ENCODE peak calls at places on chromosomes 11 and 22, in seven cellular contexts. T, I, B, E, P, K and R are unnamed samples.

GRCh38 chr11:68053117-68053516 is 14.3 kb downstream of the TCIRG1 start:
- DNase-seq in T (no peak), I (no peak), P (no peak), K (no peak), B (no peak), E (no peak), R (no peak)

GRCh38 chr11:48043111-48043997 is 63.0 kb downstream of the PTPRJ start:
- DNase-seq in I (no peak), P (no peak), E (no peak), T (no peak), B (no peak), K (no peak), R (no peak)

GRCh38 chr11:134645576-134645975 is 233.5 kb upstream of the B3GAT1 start:
- DNase-seq in I (no peak), K (no peak), B (no peak), T (no peak), E (no peak), P (no peak), R (no peak)

GRCh38 chr11:127843483-127844396 is 743.6 kb downstream of the ETS1 start:
- DNase-seq in T (peak), I (peak), B (peak), P (peak), K (peak), E (peak), R (peak)

GRCh38 chr22:43060213-43060612 is 29.0 kb downstream of the TTLL1 start:
- DNase-seq in I (no peak), T (peak), K (peak), P (peak), E (no peak), B (no peak), R (peak)

GRCh38 chr11:47257518-47258316 is at the start of gene NR1H3:
- DNase-seq in B (peak), T (peak), E (peak), I (peak), K (peak), P (peak), R (peak)

GRCh38 chr22:36022162-36022561 is 6.5 kb downstream of the RBFOX2 start:
- DNase-seq in T (no peak), P (no peak), I (no peak), B (no peak), E (no peak), K (no peak), R (no peak)

GRCh38 chr11:44568706-44569473 is 3.4 kb downstream of the CD82 start:
- DNase-seq in B (peak), T (peak), E (peak), P (peak), K (peak), I (peak), R (peak)

GRCh38 chr22:20111045-20111688 is 4.7 kb upstream of the RANBP1 start:
- DNase-seq in T (no peak), E (no peak), K (no peak), I (no peak), P (peak), B (no peak), R (peak)

GRCh38 chr11:9226514-9226913 is 38.6 kb downstream of the DENND5A start:
- DNase-seq in B (no peak), T (no peak), K (no peak), I (no peak), E (no peak), P (no peak), R (no peak)

GRCh38 chr11:129426776-129427175 is 51.1 kb downstream of the BARX2 start:
- DNase-seq in K (no peak), P (no peak), T (no peak), I (no peak), E (no peak), B (no peak), R (no peak)

GRCh38 chr22:32469799-32470212 is 4.8 kb upstream of the FBXO7 start:
- DNase-seq in K (no peak), E (no peak), I (peak), T (peak), P (peak), B (peak), R (peak)

GRCh38 chr11:13297917-13298356 is 20.3 kb downstream of the BMAL1 start:
- DNase-seq in B (no peak), E (no peak), T (no peak), P (no peak), K (no peak), I (peak), R (no peak)

GRCh38 chr22:40094449-40094848 is 83.3 kb upstream of the TNRC6B start:
- DNase-seq in T (no peak), B (no peak), I (no peak), E (no peak), K (no peak), P (no peak), R (no peak)

GRCh38 chr11:109859325-109859724 is 233.9 kb upstream of the ZC3H12C start:
- DNase-seq in B (no peak), E (no peak), K (no peak), I (peak), T (peak), P (peak), R (no peak)

GRCh38 chr11:17753641-17754040 is 19.1 kb downstream of the KCNC1 start:
- DNase-seq in P (no peak), T (no peak), E (peak), I (no peak), B (no peak), K (no peak), R (no peak)

GRCh38 chr11:45254070-45254469 is 32.1 kb downstream of the SYT13 start:
- DNase-seq in P (no peak), B (no peak), K (no peak), I (no peak), T (no peak), E (no peak), R (no peak)

GRCh38 chr11:79768343-79768742 is 327.5 kb upstream of the TENM4 start:
- DNase-seq in P (no peak), T (no peak), K (no peak), I (no peak), E (no peak), B (no peak), R (no peak)

GRCh38 chr11:19510468-19510867 is 202.2 kb upstream of the NAV2 start:
- DNase-seq in E (no peak), B (no peak), T (no peak), P (no peak), I (no peak), K (no peak), R (no peak)

GRCh38 chr11:94835571-94835970 is 67.4 kb downstream of the AMOTL1 start:
- DNase-seq in B (no peak), E (no peak), K (no peak), I (no peak), P (no peak), T (no peak), R (no peak)

GRCh38 chr11:120137611-120138521 is at the start of gene TRIM29:
- DNase-seq in K (peak), E (no peak), T (no peak), P (no peak), B (no peak), I (no peak), R (no peak)

GRCh38 chr11:85647604-85648299 is at the start of gene TMEM126A:
- DNase-seq in I (peak), E (peak), B (peak), P (peak), K (peak), T (peak), R (peak)

GRCh38 chr22:17910561-17911311 is 113.6 kb downstream of the MICAL3 start:
- DNase-seq in T (peak), K (peak), P (peak), I (peak), E (peak), B (peak), R (no peak)

GRCh38 chr11:64206457-64207246 is at the start of gene FERMT3:
- DNase-seq in T (no peak), P (no peak), I (peak), E (peak), B (peak), K (peak), R (peak)

GRCh38 chr11:35290876-35291275 is 128.5 kb downstream of the SLC1A2 start:
- DNase-seq in T (no peak), P (no peak), K (no peak), B (no peak), I (peak), E (no peak), R (no peak)

GRCh38 chr22:33811686-33812085 is 108.6 kb downstream of the LARGE1 start:
- DNase-seq in E (peak), I (peak), T (no peak), K (peak), B (peak), P (no peak), R (no peak)

GRCh38 chr11:129440028-129440630 is 64.5 kb downstream of the BARX2 start:
- DNase-seq in I (no peak), E (no peak), P (peak), K (no peak), T (no peak), B (no peak), R (no peak)

GRCh38 chr22:48535868-48536690 is 1291.6 kb downstream of the BRD1 start:
- DNase-seq in K (no peak), E (no peak), P (no peak), T (no peak), B (no peak), I (no peak), R (no peak)
- TF ChIP-seq POLR2A in K (no peak), E (no peak), P (no peak), T (no peak), B (no peak), I (no peak), R (no peak)

GRCh38 chr11:105179542-105180278 is 40.1 kb upstream of the CARD18 start:
- DNase-seq in K (no peak), P (no peak), E (no peak), I (no peak), T (no peak), B (no peak), R (no peak)
- TF ChIP-seq POLR2A in K (no peak), P (no peak), E (no peak), I (no peak), T (no peak), B (no peak), R (no peak)

DNA sequence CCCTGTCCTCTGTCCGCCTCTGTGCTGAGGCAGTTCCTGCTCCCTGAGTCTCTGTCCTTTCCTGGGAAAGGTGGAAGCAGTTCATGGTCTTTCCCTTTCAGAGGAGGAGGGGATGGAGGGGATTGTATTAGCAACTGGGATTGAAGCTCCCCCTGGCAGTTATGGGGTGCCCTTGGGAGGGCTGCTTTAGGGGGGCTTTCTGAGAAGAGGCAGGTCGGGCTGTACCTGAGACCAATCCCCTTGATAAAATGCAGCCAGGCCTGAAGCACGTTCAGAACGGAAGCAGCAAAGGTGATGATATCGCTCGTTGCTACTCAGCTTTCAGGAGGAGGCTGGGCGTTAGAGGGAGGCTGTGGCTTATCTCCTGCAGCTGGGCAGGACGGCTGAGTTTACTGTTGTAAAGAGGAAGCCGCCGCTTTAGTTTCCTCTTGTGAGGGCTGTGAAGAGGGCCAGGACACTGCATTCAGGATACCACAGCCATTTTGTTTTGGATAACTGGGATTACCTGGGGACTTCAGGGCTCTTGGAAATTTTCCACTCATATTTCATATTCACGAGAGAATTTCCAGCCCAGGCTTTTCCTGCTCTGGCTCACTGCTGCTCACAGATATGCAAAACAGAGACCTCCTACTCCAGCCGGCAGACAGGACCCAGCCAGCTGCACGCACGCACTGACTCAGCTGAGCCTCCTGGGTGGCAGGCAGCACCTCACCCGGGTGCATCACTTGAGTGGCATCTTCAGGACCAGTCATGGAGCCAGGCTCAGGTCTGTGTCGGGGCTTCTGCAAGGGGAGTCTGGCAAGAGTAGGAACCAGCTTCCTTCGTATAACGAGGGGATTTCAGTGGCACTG is 798 bp downstream of the AMPD3 start:
- DNase-seq in K (peak), E (peak), B (peak), T (peak), I (peak), P (peak), R (peak)
- TF ChIP-seq POLR2A in K (no peak), E (no peak), B (no peak), T (no peak), I (no peak), P (peak), R (peak)

DNA sequence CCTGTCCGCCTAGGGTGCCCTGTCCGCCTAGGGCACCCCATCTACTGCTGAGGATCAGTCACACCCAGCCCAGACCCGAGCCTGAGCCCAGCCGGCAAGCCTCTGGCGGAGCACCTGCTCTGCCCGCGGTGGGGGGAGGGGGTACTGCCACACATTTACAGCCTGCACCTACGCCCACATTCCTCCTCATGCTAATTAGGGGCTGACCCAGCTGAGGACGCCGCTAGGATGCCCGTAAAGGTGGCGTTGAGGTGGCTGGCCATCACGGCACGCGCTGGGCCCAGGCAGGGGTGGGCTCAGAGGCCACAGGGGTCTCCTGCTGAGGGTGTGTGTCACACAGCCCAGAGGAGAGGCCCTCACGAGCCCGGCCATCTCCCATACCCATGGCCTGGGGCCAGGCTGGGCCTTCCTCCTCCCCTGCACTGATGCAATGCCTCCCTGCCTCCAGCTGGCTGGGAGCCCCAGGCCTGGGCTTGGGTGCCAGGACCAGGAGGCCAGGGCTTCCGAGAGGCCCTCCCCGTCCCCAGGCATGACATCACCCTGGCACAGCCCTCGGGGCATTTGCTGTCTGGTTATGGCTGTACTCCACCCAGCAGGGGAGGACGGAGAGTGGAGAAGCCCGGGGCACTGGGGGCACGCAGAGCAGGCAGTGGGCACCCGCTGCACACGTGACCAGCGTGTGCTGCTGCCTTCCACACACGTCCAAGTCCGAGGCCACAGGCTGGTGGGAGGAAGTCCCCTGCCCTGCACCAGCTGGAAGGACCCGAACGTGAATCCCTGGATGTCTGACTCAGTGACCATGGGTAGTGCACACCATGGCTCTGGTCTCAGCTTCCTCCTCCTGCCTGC is 12.7 kb downstream of the DUSP8 start:
- DNase-seq in K (peak), E (peak), I (peak), T (peak), B (peak), P (peak), R (no peak)
- TF ChIP-seq POLR2A in K (no peak), E (no peak), I (no peak), T (no peak), B (peak), P (no peak), R (no peak)